ENCODE peak calls at places on chromosomes 11 and 22, in six cellular contexts. One of them, this sample, is unnamed.

GRCh38 chr22:44530106-44530505 is 32.1 kb upstream of the RTL6 start:
- DNase-seq in kidney: no peak
- DNase-seq in HFF-Myc: no peak
- DNase-seq in lung: no peak
- DNase-seq in uterus: no peak
- DNase-seq in spleen: no peak
- DNase-seq in this sample: no peak

GRCh38 chr11:5992604-5993251 is 5.9 kb upstream of the OR52L1 start:
- DNase-seq in uterus: no peak
- DNase-seq in HFF-Myc: no peak
- DNase-seq in lung: no peak
- DNase-seq in kidney: no peak
- DNase-seq in spleen: no peak
- DNase-seq in this sample: no peak

GRCh38 chr11:112889446-112889845 is 71.8 kb upstream of the NCAM1 start:
- DNase-seq in uterus: no peak
- DNase-seq in HFF-Myc: no peak
- DNase-seq in lung: no peak
- DNase-seq in kidney: no peak
- DNase-seq in spleen: no peak
- DNase-seq in this sample: no peak

GRCh38 chr11:10407749-10408472 is 47.2 kb upstream of the AMPD3 start:
- DNase-seq in HFF-Myc: no peak
- DNase-seq in spleen: no peak
- DNase-seq in kidney: no peak
- DNase-seq in lung: no peak
- DNase-seq in uterus: no peak
- DNase-seq in this sample: no peak

GRCh38 chr11:75435571-75435925 is 2.5 kb upstream of the KLHL35 start:
- DNase-seq in lung: no peak
- DNase-seq in kidney: no peak
- DNase-seq in spleen: no peak
- DNase-seq in HFF-Myc: no peak
- DNase-seq in uterus: no peak
- DNase-seq in this sample: no peak

GRCh38 chr22:30208631-30209603 is 37.6 kb downstream of the LIF start:
- DNase-seq in lung: no peak
- DNase-seq in uterus: peak
- DNase-seq in HFF-Myc: peak
- DNase-seq in spleen: no peak
- DNase-seq in kidney: peak
- DNase-seq in this sample: no peak

GRCh38 chr11:70603756-70604211 is 205.5 kb downstream of the CTTN start:
- DNase-seq in spleen: no peak
- DNase-seq in lung: peak
- DNase-seq in kidney: peak
- DNase-seq in HFF-Myc: no peak
- DNase-seq in uterus: no peak
- DNase-seq in this sample: no peak

GRCh38 chr11:1155274-1155693 is 2.5 kb upstream of the MUC5AC start:
- DNase-seq in HFF-Myc: no peak
- DNase-seq in kidney: no peak
- DNase-seq in uterus: no peak
- DNase-seq in lung: no peak
- DNase-seq in spleen: no peak
- DNase-seq in this sample: no peak

GRCh38 chr22:26589367-26589844 is 526 bp downstream of the TPST2 start:
- DNase-seq in uterus: peak
- DNase-seq in lung: peak
- DNase-seq in spleen: peak
- DNase-seq in HFF-Myc: no peak
- DNase-seq in kidney: peak
- DNase-seq in this sample: no peak

GRCh38 chr22:32649515-32650200 is 151.8 kb upstream of the TIMP3 start:
- DNase-seq in kidney: no peak
- DNase-seq in lung: no peak
- DNase-seq in HFF-Myc: no peak
- DNase-seq in spleen: no peak
- DNase-seq in uterus: peak
- DNase-seq in this sample: peak

GRCh38 chr11:34449013-34449412 is 10.3 kb downstream of the CAT start:
- DNase-seq in spleen: no peak
- DNase-seq in HFF-Myc: no peak
- DNase-seq in kidney: no peak
- DNase-seq in uterus: no peak
- DNase-seq in lung: no peak
- DNase-seq in this sample: no peak

GRCh38 chr11:76823481-76824028 is 37.2 kb upstream of the ACER3 start:
- DNase-seq in kidney: no peak
- DNase-seq in lung: no peak
- DNase-seq in uterus: peak
- DNase-seq in spleen: no peak
- DNase-seq in HFF-Myc: peak
- DNase-seq in this sample: no peak

GRCh38 chr11:4025957-4026324 is 68.7 kb upstream of the RRM1 start:
- DNase-seq in lung: no peak
- DNase-seq in spleen: no peak
- DNase-seq in kidney: no peak
- DNase-seq in uterus: peak
- DNase-seq in HFF-Myc: no peak
- DNase-seq in this sample: no peak

GRCh38 chr11:86050310-86050709 is 18.6 kb downstream of the PICALM start:
- DNase-seq in lung: no peak
- DNase-seq in kidney: no peak
- DNase-seq in uterus: no peak
- DNase-seq in HFF-Myc: no peak
- DNase-seq in spleen: no peak
- DNase-seq in this sample: no peak

GRCh38 chr22:36510384-36510783 is 3.5 kb upstream of the FOXRED2 start:
- DNase-seq in lung: no peak
- DNase-seq in HFF-Myc: no peak
- DNase-seq in uterus: no peak
- DNase-seq in kidney: peak
- DNase-seq in spleen: no peak
- DNase-seq in this sample: no peak

GRCh38 chr22:45966320-45966891 is 10.6 kb downstream of the WNT7B start:
- DNase-seq in spleen: no peak
- DNase-seq in HFF-Myc: no peak
- DNase-seq in lung: peak
- DNase-seq in kidney: no peak
- DNase-seq in uterus: no peak
- DNase-seq in this sample: no peak

GRCh38 chr22:30569674-30570202 is 4.7 kb downstream of the GAL3ST1 start:
- DNase-seq in HFF-Myc: no peak
- DNase-seq in uterus: no peak
- DNase-seq in kidney: no peak
- DNase-seq in lung: no peak
- DNase-seq in spleen: no peak
- DNase-seq in this sample: no peak

GRCh38 chr22:44145544-44145943 is 35.2 kb upstream of the PARVG start:
- DNase-seq in HFF-Myc: no peak
- DNase-seq in uterus: no peak
- DNase-seq in spleen: no peak
- DNase-seq in lung: no peak
- DNase-seq in kidney: no peak
- DNase-seq in this sample: no peak

GRCh38 chr22:44500623-44501022 is 2.6 kb upstream of the RTL6 start:
- DNase-seq in spleen: no peak
- DNase-seq in kidney: no peak
- DNase-seq in lung: no peak
- DNase-seq in uterus: no peak
- DNase-seq in HFF-Myc: no peak
- DNase-seq in this sample: no peak

GRCh38 chr11:119134389-119134978 is 13.1 kb downstream of the HINFP start:
- DNase-seq in lung: no peak
- DNase-seq in kidney: no peak
- DNase-seq in HFF-Myc: no peak
- DNase-seq in uterus: no peak
- DNase-seq in spleen: no peak
- DNase-seq in this sample: no peak

GRCh38 chr11:16356057-16356750 is at the start of gene SOX6:
- DNase-seq in uterus: no peak
- DNase-seq in kidney: no peak
- DNase-seq in HFF-Myc: no peak
- DNase-seq in lung: no peak
- DNase-seq in spleen: no peak
- DNase-seq in this sample: no peak

GRCh38 chr11:126601550-126602215 is 246.2 kb downstream of the ST3GAL4 start:
- DNase-seq in uterus: no peak
- DNase-seq in HFF-Myc: no peak
- DNase-seq in kidney: no peak
- DNase-seq in lung: no peak
- DNase-seq in spleen: no peak
- DNase-seq in this sample: no peak

GRCh38 chr11:72750556-72751292 is 1.5 kb downstream of the ARAP1 start:
- DNase-seq in spleen: peak
- DNase-seq in lung: no peak
- DNase-seq in kidney: peak
- DNase-seq in uterus: no peak
- DNase-seq in HFF-Myc: no peak
- DNase-seq in this sample: no peak
- H3K4me3 ChIP-seq in spleen: peak
- H3K4me3 ChIP-seq in lung: peak
- H3K4me3 ChIP-seq in kidney: no peak
- H3K4me3 ChIP-seq in uterus: no peak
- H3K4me3 ChIP-seq in HFF-Myc: peak
- H3K4me3 ChIP-seq in this sample: no peak

GRCh38 chr11:67666303-67666645 is 8.1 kb downstream of the ALDH3B2 start:
- DNase-seq in spleen: no peak
- DNase-seq in lung: no peak
- DNase-seq in HFF-Myc: no peak
- DNase-seq in kidney: no peak
- DNase-seq in uterus: no peak
- DNase-seq in this sample: no peak

GRCh38 chr11:67664213-67664585 is 10.2 kb downstream of the ALDH3B2 start:
- DNase-seq in HFF-Myc: no peak
- DNase-seq in spleen: no peak
- DNase-seq in kidney: no peak
- DNase-seq in uterus: no peak
- DNase-seq in lung: no peak
- DNase-seq in this sample: no peak

GRCh38 chr11:67666676-67667489 is 7.5 kb downstream of the ALDH3B2 start:
- DNase-seq in uterus: no peak
- DNase-seq in kidney: no peak
- DNase-seq in spleen: no peak
- DNase-seq in lung: no peak
- DNase-seq in HFF-Myc: no peak
- DNase-seq in this sample: no peak

GRCh38 chr11:67664696-67665536 is 9.5 kb downstream of the ALDH3B2 start:
- DNase-seq in lung: no peak
- DNase-seq in kidney: no peak
- DNase-seq in uterus: no peak
- DNase-seq in spleen: no peak
- DNase-seq in HFF-Myc: no peak
- DNase-seq in this sample: no peak

DNA sequence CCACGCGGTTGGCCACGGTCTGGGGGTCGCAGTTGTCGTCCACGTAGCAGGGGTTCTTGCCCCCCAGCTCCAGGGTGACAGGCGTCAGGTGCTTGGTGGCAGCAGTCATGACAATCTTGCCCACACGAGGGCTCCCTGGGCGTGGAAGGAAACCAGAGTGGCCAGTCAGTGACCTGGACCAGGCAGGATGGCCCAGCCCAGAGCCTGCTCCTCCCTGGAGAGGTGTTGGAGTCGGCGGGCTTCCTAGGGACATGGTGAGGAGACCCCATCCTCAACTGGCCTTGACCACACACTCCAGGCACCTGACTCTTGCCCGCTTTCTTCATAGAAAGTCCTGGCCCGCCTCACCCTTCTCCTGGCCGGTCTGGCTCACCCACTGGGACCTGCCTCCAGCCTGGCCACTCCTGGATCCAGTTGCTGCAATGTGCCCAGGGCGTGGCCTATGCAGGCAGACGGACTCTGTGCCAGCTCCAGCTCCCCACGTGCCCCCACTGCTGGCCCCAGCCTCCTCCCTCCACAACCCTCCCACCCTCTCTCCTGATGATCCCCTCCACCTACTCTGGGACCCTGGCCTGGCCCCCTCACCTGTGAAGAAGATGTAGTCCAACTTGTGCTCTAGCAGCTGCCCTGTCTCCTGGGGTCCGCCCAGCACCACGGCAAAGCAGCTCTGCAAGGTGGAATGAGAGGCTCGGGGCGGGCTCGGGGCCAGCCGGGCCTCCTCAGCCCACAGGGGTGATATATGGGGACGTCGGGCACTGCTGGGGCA is 8.7 kb downstream of the ALDH3B2 start:
- DNase-seq in spleen: no peak
- DNase-seq in HFF-Myc: no peak
- DNase-seq in lung: peak
- DNase-seq in uterus: no peak
- DNase-seq in kidney: peak
- DNase-seq in this sample: no peak
- TF ChIP-seq CTCF in spleen: no peak
- TF ChIP-seq CTCF in HFF-Myc: no peak
- TF ChIP-seq CTCF in lung: peak
- TF ChIP-seq CTCF in uterus: peak
- TF ChIP-seq CTCF in kidney: peak
- TF ChIP-seq CTCF in this sample: no peak

GRCh38 chr22:22986640-22987039 is 83.7 kb upstream of the GNAZ start:
- DNase-seq in lung: no peak
- DNase-seq in HFF-Myc: no peak
- DNase-seq in uterus: no peak
- DNase-seq in spleen: no peak
- DNase-seq in kidney: no peak
- DNase-seq in this sample: no peak
- H3K4me3 ChIP-seq in lung: no peak
- H3K4me3 ChIP-seq in HFF-Myc: no peak
- H3K4me3 ChIP-seq in uterus: no peak
- H3K4me3 ChIP-seq in spleen: no peak
- H3K4me3 ChIP-seq in kidney: no peak
- H3K4me3 ChIP-seq in this sample: no peak

GRCh38 chr22:23893957-23894709 is at the start of gene MIF:
- DNase-seq in spleen: peak
- DNase-seq in kidney: peak
- DNase-seq in uterus: peak
- DNase-seq in HFF-Myc: peak
- DNase-seq in lung: peak
- DNase-seq in this sample: peak
- TF ChIP-seq CTCF in spleen: peak
- TF ChIP-seq CTCF in kidney: peak
- TF ChIP-seq CTCF in uterus: peak
- TF ChIP-seq CTCF in HFF-Myc: peak
- TF ChIP-seq CTCF in lung: peak
- TF ChIP-seq CTCF in this sample: peak

This sample was measured in BJ.